ENCODE peak calls at places on chromosomes 3 and 15, in nine cellular contexts. N, Q, K, M, G, P, X, T and I are unnamed samples.

GRCh38 chr15:99474041-99474906 is 91.5 kb upstream of the MEF2A start:
- DNase-seq in N (no peak), Q (no peak), K (no peak), M (no peak), G (peak), P (no peak), X (no peak), T (no peak), I (no peak)

GRCh38 chr3:139780603-139781002 is 102.8 kb upstream of the NMNAT3 start:
- DNase-seq in N (no peak), Q (no peak), K (peak), M (no peak), G (no peak), P (no peak), X (no peak), T (no peak), I (no peak)

GRCh38 chr3:66376568-66376967 is 124.3 kb downstream of the LRIG1 start:
- DNase-seq in N (peak), Q (no peak), K (peak), M (no peak), G (no peak), P (no peak), X (no peak), T (peak), I (no peak)

GRCh38 chr15:43433160-43433559 is 59.8 kb downstream of the TP53BP1 start:
- DNase-seq in N (peak), Q (no peak), K (peak), M (no peak), G (no peak), P (no peak), X (no peak), T (no peak), I (no peak)

GRCh38 chr3:37074178-37074577 is 80.9 kb downstream of the MLH1 start:
- DNase-seq in N (no peak), Q (no peak), K (peak), M (no peak), G (no peak), P (no peak), X (no peak), T (no peak), I (no peak)

GRCh38 chr3:143811602-143812001 is 36.7 kb downstream of the SLC9A9 start:
- DNase-seq in N (no peak), Q (no peak), K (no peak), M (no peak), G (no peak), P (peak), X (no peak), T (no peak), I (no peak)

GRCh38 chr15:79846539-79846938 is 50.3 kb downstream of the MTHFS start:
- DNase-seq in N (no peak), Q (no peak), K (no peak), M (no peak), G (no peak), P (no peak), X (no peak), T (no peak), I (no peak)

GRCh38 chr3:72567474-72567873 is 280.8 kb downstream of the SHQ1 start:
- DNase-seq in N (no peak), Q (no peak), K (no peak), M (no peak), G (no peak), P (no peak), X (no peak), T (no peak), I (no peak)